ENCODE peak calls at places on chromosomes 16 and 17, in six cellular contexts. S is GM12878, W is K562, Y is GM12891, D is HepG2, A is H1. Z is an unnamed sample.

GRCh38 chr16:51767564-51767963 is 616.5 kb upstream of the SALL1 start:
- DNase-seq in A (no peak), Y (no peak), S (no peak), W (no peak), D (no peak), Z (no peak)

GRCh38 chr17:80047176-80047575 is 10.7 kb downstream of the CCDC40 start:
- DNase-seq in A (no peak), S (no peak), Y (no peak), W (no peak), D (no peak), Z (no peak)

GRCh38 chr17:8125947-8126305 is 2.0 kb upstream of the HES7 start:
- DNase-seq in W (peak), A (no peak), S (no peak), Y (no peak), D (no peak), Z (no peak)

GRCh38 chr17:78357177-78357586 is 2.7 kb downstream of the SOCS3 start:
- DNase-seq in S (no peak), A (no peak), Y (no peak), W (no peak), D (no peak), Z (no peak)

GRCh38 chr17:48612854-48613691 is 2.0 kb downstream of the HOXB8 start:
- DNase-seq in A (no peak), W (no peak), Y (no peak), S (no peak), D (peak), Z (peak)

GRCh38 chr17:7293131-7293557 is 1.3 kb downstream of the YBX2 start:
- DNase-seq in A (no peak), W (peak), D (no peak), Y (no peak), S (no peak), Z (no peak)

GRCh38 chr16:18788828-18789514 is 1.2 kb downstream of the RPS15A start:
- DNase-seq in Y (no peak), D (no peak), S (no peak), W (no peak), A (no peak), Z (no peak)

GRCh38 chr17:48751172-48751571 is 22.6 kb upstream of the HOXB13 start:
- DNase-seq in D (no peak), Y (no peak), W (no peak), S (no peak), A (no peak), Z (no peak)

GRCh38 chr17:70767102-70767701 is 597.9 kb downstream of the KCNJ2 start:
- DNase-seq in Y (peak), S (no peak), A (no peak), W (peak), D (peak), Z (no peak)

GRCh38 chr17:18185391-18185790 is 1.8 kb downstream of the ALKBH5 start:
- DNase-seq in A (no peak), Y (no peak), S (no peak), W (no peak), D (no peak), Z (no peak)

GRCh38 chr16:66847533-66848057 is 3.4 kb downstream of the CA7 start:
- DNase-seq in D (no peak), A (no peak), W (peak), S (no peak), Y (no peak), Z (no peak)

GRCh38 chr17:58391302-58391984 is 25.9 kb downstream of the RNF43 start:
- DNase-seq in W (peak), D (peak), A (no peak), Y (no peak), S (no peak), Z (no peak)

GRCh38 chr16:68644715-68645493 is at the start of gene CDH3:
- DNase-seq in W (no peak), Y (peak), A (peak), D (no peak), S (no peak), Z (no peak)

GRCh38 chr16:89261691-89262563 is 44.4 kb downstream of the ZNF778 start:
- DNase-seq in D (peak), S (no peak), W (no peak), Y (no peak), A (no peak), Z (no peak)

GRCh38 chr17:80499536-80499935 is 23.1 kb upstream of the NPTX1 start:
- DNase-seq in A (no peak), D (no peak), S (no peak), W (no peak), Y (no peak), Z (no peak)

GRCh38 chr17:43366809-43367587 is 31.8 kb upstream of the ARL4D start:
- DNase-seq in Y (no peak), W (no peak), S (no peak), A (peak), D (no peak), Z (no peak)

GRCh38 chr17:29616300-29617048 is 6.2 kb downstream of the CORO6 start:
- DNase-seq in S (no peak), A (no peak), W (no peak), D (no peak), Y (no peak), Z (no peak)

GRCh38 chr17:514584-514983 is 162.0 kb upstream of the RPH3AL start:
- DNase-seq in A (no peak), D (no peak), W (no peak), Y (no peak), S (no peak), Z (no peak)

GRCh38 chr16:30922960-30923535 is 324 bp upstream of the FBXL19 start:
- DNase-seq in A (peak), Y (peak), D (peak), W (peak), S (peak), Z (peak)
- TF ChIP-seq POLR2A in A (peak), Y (peak), D (peak), W (peak), S (peak), Z (peak)

GRCh38 chr17:82108038-82108998 is 10.3 kb upstream of the FASN start:
- DNase-seq in W (no peak), S (no peak), A (no peak), D (no peak), Y (no peak), Z (no peak)
- TF ChIP-seq TAF1 in W (no peak), S (no peak), A (no peak), D (no peak), Y (no peak), Z (no peak)

DNA sequence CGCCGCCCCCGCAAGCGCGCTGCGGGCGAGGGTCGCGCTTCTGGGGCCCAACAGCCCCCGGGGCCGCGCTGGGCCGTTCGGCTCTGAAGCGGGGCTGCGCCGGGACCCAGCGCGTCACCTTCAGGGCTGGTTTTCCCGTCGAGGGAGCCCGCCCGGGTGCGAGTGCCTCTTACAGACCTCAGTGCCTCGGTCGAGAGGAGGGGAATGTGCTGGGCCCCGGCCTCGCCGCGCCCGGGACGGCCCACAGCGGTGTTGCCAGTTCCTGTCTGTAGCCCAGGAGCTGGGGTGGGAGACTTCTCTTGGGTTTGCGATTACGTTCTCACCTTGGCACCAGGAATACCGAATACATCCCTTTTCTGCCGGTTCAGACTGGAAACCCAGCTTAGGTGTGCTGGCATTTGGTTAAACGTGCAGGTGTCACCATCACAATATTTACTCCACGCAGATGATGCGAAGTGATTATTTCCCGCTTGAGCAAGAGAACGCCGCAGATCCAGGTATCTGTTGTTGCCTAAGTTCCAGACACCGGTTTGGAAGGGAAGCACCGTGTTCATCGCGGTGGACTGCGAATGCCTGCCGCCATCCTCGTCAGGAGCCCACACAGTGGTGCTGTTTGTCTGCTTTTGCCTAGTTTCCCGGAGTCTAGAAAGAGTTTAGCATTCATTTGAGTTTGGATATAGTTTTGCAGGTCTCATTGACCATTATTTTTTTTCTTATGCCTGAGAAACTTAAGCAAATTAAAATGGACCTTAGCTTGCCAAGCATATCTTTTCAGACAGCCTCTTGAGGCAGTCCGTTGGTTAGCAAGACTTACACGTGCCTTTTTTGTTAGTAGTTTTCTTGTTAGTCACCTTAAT is 915 bp downstream of the MAP1LC3B start:
- DNase-seq in A (peak), D (no peak), W (peak), S (no peak), Y (no peak), Z (no peak)
- TF ChIP-seq POLR2AphosphoS5 in A (no peak), D (no peak), W (no peak), S (no peak), Y (no peak), Z (no peak)

GRCh38 chr17:50150354-50151040 is at the start of gene PPP1R9B:
- DNase-seq in S (no peak), A (no peak), Y (no peak), W (no peak), D (no peak), Z (no peak)
- TF ChIP-seq POLR2A in S (no peak), A (no peak), Y (no peak), W (no peak), D (no peak), Z (no peak)

DNA sequence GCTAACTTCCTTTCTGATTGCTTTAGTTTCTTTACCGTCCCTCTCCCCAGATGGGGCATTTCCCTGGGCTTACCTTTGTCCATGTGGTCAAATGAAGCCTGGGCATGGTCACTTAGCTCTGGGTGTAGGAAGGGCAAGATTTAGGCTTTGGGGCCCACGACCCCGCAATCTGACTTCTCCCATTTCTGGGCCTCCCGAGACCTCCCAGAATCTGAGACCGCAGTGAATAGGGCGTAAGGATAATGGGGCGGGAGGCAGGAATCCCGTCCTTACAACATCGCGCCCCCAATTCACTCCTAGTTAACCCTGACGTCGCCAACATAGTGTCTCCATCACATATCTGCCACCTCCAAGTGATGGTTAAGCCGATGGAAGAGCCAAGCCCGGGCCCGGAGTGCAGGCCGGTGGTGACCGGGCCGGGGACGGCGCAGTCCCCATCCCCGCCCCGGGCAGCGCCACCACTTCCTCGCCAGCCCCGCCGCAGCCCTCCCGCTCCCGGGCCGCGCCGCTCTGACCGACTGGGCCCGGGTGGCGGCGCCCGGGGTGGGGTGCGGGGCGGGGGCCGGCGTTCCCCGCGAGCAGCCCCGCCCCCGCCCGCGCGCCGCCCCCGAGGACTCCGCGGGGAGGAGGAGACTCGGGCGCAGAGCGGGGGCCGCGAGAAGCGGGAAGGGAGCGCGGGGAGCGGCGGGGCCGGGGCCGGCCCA is at the start of gene RHBDL3:
- DNase-seq in D (no peak), Y (no peak), W (peak), S (no peak), A (no peak), Z (no peak)
- TF ChIP-seq TAF1 in D (no peak), Y (no peak), W (no peak), S (no peak), A (no peak), Z (no peak)